ENCODE peak calls at places on chromosomes 5 and 9, in nine cellular contexts. One of them, this sample, is unnamed.

GRCh38 chr9:27457445-27457844 is 66.6 kb upstream of the IFNK start:
- DNase-seq in neural progenitor cell: no peak
- DNase-seq in prostate gland: no peak
- DNase-seq in colonic mucosa: peak; percentile 85
- DNase-seq in A673: no peak
- DNase-seq in naive thymus-derived CD4-positive, alpha-beta T cell: no peak
- DNase-seq in HCT116: no peak
- DNase-seq in hepatocyte: peak; percentile 73
- DNase-seq in adrenal gland: peak; percentile 62
- DNase-seq in this sample: no peak

GRCh38 chr9:38227061-38227540 is 158.1 kb upstream of the SHB start:
- DNase-seq in HCT116: no peak
- DNase-seq in neural progenitor cell: peak; percentile 58
- DNase-seq in colonic mucosa: peak; percentile 20
- DNase-seq in hepatocyte: peak; percentile 90
- DNase-seq in adrenal gland: peak; percentile 54
- DNase-seq in naive thymus-derived CD4-positive, alpha-beta T cell: peak; percentile 71
- DNase-seq in prostate gland: peak; percentile 28
- DNase-seq in A673: peak; percentile 51
- DNase-seq in this sample: no peak

GRCh38 chr9:13427587-13427986 is 148.1 kb upstream of the MPDZ start:
- DNase-seq in hepatocyte: peak; percentile 70
- DNase-seq in colonic mucosa: peak; percentile 19
- DNase-seq in naive thymus-derived CD4-positive, alpha-beta T cell: no peak
- DNase-seq in neural progenitor cell: peak; percentile 60
- DNase-seq in adrenal gland: no peak
- DNase-seq in A673: peak; percentile 60
- DNase-seq in HCT116: no peak
- DNase-seq in prostate gland: peak; percentile 45
- DNase-seq in this sample: no peak

GRCh38 chr5:116572375-116573278 is 2.0 kb downstream of the SEMA6A start:
- DNase-seq in HCT116: no peak
- DNase-seq in naive thymus-derived CD4-positive, alpha-beta T cell: no peak
- DNase-seq in hepatocyte: peak; percentile 59
- DNase-seq in adrenal gland: peak; percentile 77
- DNase-seq in A673: no peak
- DNase-seq in prostate gland: peak; percentile 35
- DNase-seq in colonic mucosa: peak; percentile 63
- DNase-seq in neural progenitor cell: peak; percentile 81
- DNase-seq in this sample: no peak

GRCh38 chr5:73297430-73297829 is 124.4 kb downstream of the TMEM174 start:
- DNase-seq in prostate gland: no peak
- DNase-seq in adrenal gland: no peak
- DNase-seq in hepatocyte: no peak
- DNase-seq in colonic mucosa: no peak
- DNase-seq in HCT116: no peak
- DNase-seq in naive thymus-derived CD4-positive, alpha-beta T cell: no peak
- DNase-seq in A673: no peak
- DNase-seq in neural progenitor cell: no peak
- DNase-seq in this sample: no peak

GRCh38 chr5:75651575-75651974 is 40.3 kb downstream of the ANKDD1B start:
- DNase-seq in HCT116: no peak
- DNase-seq in prostate gland: no peak
- DNase-seq in adrenal gland: no peak
- DNase-seq in hepatocyte: no peak
- DNase-seq in colonic mucosa: no peak
- DNase-seq in A673: no peak
- DNase-seq in neural progenitor cell: no peak
- DNase-seq in naive thymus-derived CD4-positive, alpha-beta T cell: no peak
- DNase-seq in this sample: no peak

GRCh38 chr9:35797311-35798109 is 6.1 kb downstream of the NPR2 start:
- DNase-seq in naive thymus-derived CD4-positive, alpha-beta T cell: no peak
- DNase-seq in prostate gland: no peak
- DNase-seq in neural progenitor cell: no peak
- DNase-seq in colonic mucosa: no peak
- DNase-seq in adrenal gland: peak; percentile 44
- DNase-seq in A673: no peak
- DNase-seq in hepatocyte: no peak
- DNase-seq in HCT116: no peak
- DNase-seq in this sample: no peak

GRCh38 chr9:136759436-136760325 is 1.6 kb upstream of the LCN8 start:
- DNase-seq in colonic mucosa: no peak
- DNase-seq in hepatocyte: no peak
- DNase-seq in A673: no peak
- DNase-seq in prostate gland: no peak
- DNase-seq in naive thymus-derived CD4-positive, alpha-beta T cell: no peak
- DNase-seq in neural progenitor cell: no peak
- DNase-seq in HCT116: no peak
- DNase-seq in adrenal gland: no peak
- DNase-seq in this sample: no peak

GRCh38 chr5:109561447-109561846 is 128.3 kb upstream of the MAN2A1 start:
- DNase-seq in colonic mucosa: no peak
- DNase-seq in adrenal gland: no peak
- DNase-seq in neural progenitor cell: no peak
- DNase-seq in naive thymus-derived CD4-positive, alpha-beta T cell: no peak
- DNase-seq in A673: no peak
- DNase-seq in prostate gland: no peak
- DNase-seq in hepatocyte: no peak
- DNase-seq in HCT116: no peak
- DNase-seq in this sample: no peak

GRCh38 chr5:25301836-25302235 is 657.1 kb upstream of the CDH10 start:
- DNase-seq in colonic mucosa: no peak
- DNase-seq in hepatocyte: no peak
- DNase-seq in HCT116: no peak
- DNase-seq in A673: no peak
- DNase-seq in neural progenitor cell: no peak
- DNase-seq in naive thymus-derived CD4-positive, alpha-beta T cell: no peak
- DNase-seq in adrenal gland: no peak
- DNase-seq in prostate gland: no peak
- DNase-seq in this sample: no peak

GRCh38 chr5:40688127-40688756 is 8.5 kb downstream of the PTGER4 start:
- DNase-seq in naive thymus-derived CD4-positive, alpha-beta T cell: peak; percentile 83
- DNase-seq in prostate gland: peak; percentile 82
- DNase-seq in colonic mucosa: peak; percentile 91
- DNase-seq in adrenal gland: peak; percentile 96
- DNase-seq in HCT116: peak; percentile 85
- DNase-seq in A673: peak; percentile 88
- DNase-seq in hepatocyte: peak; percentile 88
- DNase-seq in neural progenitor cell: peak; percentile 89
- DNase-seq in this sample: peak; percentile 90

GRCh38 chr5:172895549-172895948 is 61.5 kb downstream of the ERGIC1 start:
- DNase-seq in prostate gland: no peak
- DNase-seq in colonic mucosa: no peak
- DNase-seq in A673: no peak
- DNase-seq in hepatocyte: no peak
- DNase-seq in adrenal gland: no peak
- DNase-seq in naive thymus-derived CD4-positive, alpha-beta T cell: no peak
- DNase-seq in neural progenitor cell: no peak
- DNase-seq in HCT116: no peak
- DNase-seq in this sample: no peak

GRCh38 chr9:128007566-128008138 is 26.9 kb upstream of the EEIG1 start:
- DNase-seq in neural progenitor cell: no peak
- DNase-seq in naive thymus-derived CD4-positive, alpha-beta T cell: peak; percentile 96
- DNase-seq in colonic mucosa: peak; percentile 67
- DNase-seq in A673: peak; percentile 23
- DNase-seq in hepatocyte: peak; percentile 48
- DNase-seq in adrenal gland: peak; percentile 85
- DNase-seq in HCT116: peak; percentile 63
- DNase-seq in prostate gland: peak; percentile 21
- DNase-seq in this sample: peak; percentile 71

GRCh38 chr9:13110766-13111400 is 168.6 kb downstream of the MPDZ start:
- DNase-seq in adrenal gland: peak; percentile 61
- DNase-seq in colonic mucosa: no peak
- DNase-seq in neural progenitor cell: no peak
- DNase-seq in A673: no peak
- DNase-seq in HCT116: no peak
- DNase-seq in naive thymus-derived CD4-positive, alpha-beta T cell: no peak
- DNase-seq in prostate gland: peak; percentile 35
- DNase-seq in hepatocyte: no peak
- DNase-seq in this sample: no peak

GRCh38 chr9:110916361-110916760 is 121.9 kb downstream of the LPAR1 start:
- DNase-seq in adrenal gland: no peak
- DNase-seq in HCT116: no peak
- DNase-seq in colonic mucosa: no peak
- DNase-seq in hepatocyte: no peak
- DNase-seq in neural progenitor cell: no peak
- DNase-seq in naive thymus-derived CD4-positive, alpha-beta T cell: no peak
- DNase-seq in A673: no peak
- DNase-seq in prostate gland: no peak
- DNase-seq in this sample: no peak

GRCh38 chr9:110921705-110922104 is 116.6 kb downstream of the LPAR1 start:
- DNase-seq in colonic mucosa: no peak
- DNase-seq in hepatocyte: no peak
- DNase-seq in HCT116: no peak
- DNase-seq in naive thymus-derived CD4-positive, alpha-beta T cell: no peak
- DNase-seq in A673: no peak
- DNase-seq in prostate gland: no peak
- DNase-seq in neural progenitor cell: no peak
- DNase-seq in adrenal gland: no peak
- DNase-seq in this sample: no peak

GRCh38 chr9:110919055-110919445 is 119.2 kb downstream of the LPAR1 start:
- DNase-seq in colonic mucosa: no peak
- DNase-seq in neural progenitor cell: no peak
- DNase-seq in hepatocyte: no peak
- DNase-seq in adrenal gland: no peak
- DNase-seq in prostate gland: no peak
- DNase-seq in naive thymus-derived CD4-positive, alpha-beta T cell: no peak
- DNase-seq in HCT116: no peak
- DNase-seq in A673: no peak
- DNase-seq in this sample: no peak

GRCh38 chr9:110919609-110920008 is 118.7 kb downstream of the LPAR1 start:
- DNase-seq in adrenal gland: no peak
- DNase-seq in A673: peak; percentile 60
- DNase-seq in naive thymus-derived CD4-positive, alpha-beta T cell: no peak
- DNase-seq in colonic mucosa: no peak
- DNase-seq in hepatocyte: peak; percentile 57
- DNase-seq in HCT116: no peak
- DNase-seq in neural progenitor cell: no peak
- DNase-seq in prostate gland: no peak
- DNase-seq in this sample: no peak

DNA sequence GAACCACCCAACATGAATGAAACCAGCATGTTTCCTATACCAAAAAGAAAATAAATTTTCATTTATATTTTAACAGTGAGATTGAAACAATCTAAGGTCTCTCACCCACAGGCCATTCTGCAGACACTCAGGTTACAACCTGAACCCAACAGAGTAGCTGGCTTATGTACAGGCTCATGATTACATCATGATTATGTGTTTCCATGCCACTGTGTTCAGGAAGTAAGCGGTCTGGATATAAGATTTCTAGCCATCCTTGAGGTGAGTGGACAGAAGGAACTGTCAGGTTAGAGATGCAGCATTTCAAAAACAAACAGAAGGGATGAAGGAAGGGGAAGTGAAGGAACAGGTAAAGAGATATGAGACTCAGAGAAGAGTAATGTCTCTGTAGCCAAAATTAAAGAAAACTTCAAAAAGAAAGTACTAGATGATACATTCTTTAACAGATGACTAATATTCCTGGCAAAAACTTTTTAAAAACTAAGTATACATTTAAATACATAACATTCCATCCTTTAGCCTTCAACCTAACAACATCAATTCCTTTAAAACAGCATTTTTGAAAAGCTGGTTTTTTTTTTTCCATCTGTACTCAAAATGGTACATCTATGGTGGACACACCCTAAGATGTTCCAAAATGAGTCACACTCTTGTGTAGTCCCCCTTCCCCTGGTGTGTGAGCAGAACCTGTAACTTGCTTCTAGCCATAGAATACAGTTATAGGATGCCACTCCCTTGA is 119.8 kb downstream of the LPAR1 start:
- DNase-seq in HCT116: no peak
- DNase-seq in hepatocyte: no peak
- DNase-seq in naive thymus-derived CD4-positive, alpha-beta T cell: no peak
- DNase-seq in prostate gland: no peak
- DNase-seq in adrenal gland: no peak
- DNase-seq in A673: no peak
- DNase-seq in neural progenitor cell: no peak
- DNase-seq in colonic mucosa: no peak
- DNase-seq in this sample: no peak
- H3K4me3 ChIP-seq in HCT116: no peak overlapping the region
- H3K4me3 ChIP-seq in hepatocyte: no peak overlapping the region
- H3K4me3 ChIP-seq in naive thymus-derived CD4-positive, alpha-beta T cell: no peak overlapping the region
- H3K4me3 ChIP-seq in prostate gland: no peak overlapping the region
- H3K4me3 ChIP-seq in adrenal gland: no peak overlapping the region
- H3K4me3 ChIP-seq in A673: no peak overlapping the region
- H3K4me3 ChIP-seq in neural progenitor cell: no peak overlapping the region
- H3K4me3 ChIP-seq in colonic mucosa: no peak overlapping the region
- H3K4me3 ChIP-seq in this sample: no peak overlapping the region

GRCh38 chr5:36200513-36200912 is 41.2 kb downstream of the NADK2 start:
- DNase-seq in colonic mucosa: no peak
- DNase-seq in adrenal gland: no peak
- DNase-seq in neural progenitor cell: no peak
- DNase-seq in A673: no peak
- DNase-seq in naive thymus-derived CD4-positive, alpha-beta T cell: no peak
- DNase-seq in HCT116: no peak
- DNase-seq in hepatocyte: no peak
- DNase-seq in prostate gland: no peak
- DNase-seq in this sample: no peak
- H3K4me3 ChIP-seq in colonic mucosa: no peak overlapping the region
- H3K4me3 ChIP-seq in adrenal gland: no peak overlapping the region
- H3K4me3 ChIP-seq in neural progenitor cell: no peak overlapping the region
- H3K4me3 ChIP-seq in A673: no peak overlapping the region
- H3K4me3 ChIP-seq in naive thymus-derived CD4-positive, alpha-beta T cell: no peak overlapping the region
- H3K4me3 ChIP-seq in HCT116: no peak overlapping the region
- H3K4me3 ChIP-seq in hepatocyte: no peak overlapping the region
- H3K4me3 ChIP-seq in prostate gland: no peak overlapping the region
- H3K4me3 ChIP-seq in this sample: no peak overlapping the region

GRCh38 chr9:100540327-100540726 is 37.6 kb upstream of the CAVIN4 start:
- DNase-seq in colonic mucosa: no peak
- DNase-seq in neural progenitor cell: no peak
- DNase-seq in adrenal gland: no peak
- DNase-seq in naive thymus-derived CD4-positive, alpha-beta T cell: no peak
- DNase-seq in HCT116: no peak
- DNase-seq in prostate gland: no peak
- DNase-seq in hepatocyte: no peak
- DNase-seq in A673: no peak
- DNase-seq in this sample: no peak
- H3K4me3 ChIP-seq in colonic mucosa: no peak overlapping the region
- H3K4me3 ChIP-seq in neural progenitor cell: no peak overlapping the region
- H3K4me3 ChIP-seq in adrenal gland: no peak overlapping the region
- H3K4me3 ChIP-seq in naive thymus-derived CD4-positive, alpha-beta T cell: no peak overlapping the region
- H3K4me3 ChIP-seq in HCT116: no peak overlapping the region
- H3K4me3 ChIP-seq in prostate gland: no peak overlapping the region
- H3K4me3 ChIP-seq in hepatocyte: no peak overlapping the region
- H3K4me3 ChIP-seq in A673: no peak overlapping the region
- H3K4me3 ChIP-seq in this sample: no peak overlapping the region

DNA sequence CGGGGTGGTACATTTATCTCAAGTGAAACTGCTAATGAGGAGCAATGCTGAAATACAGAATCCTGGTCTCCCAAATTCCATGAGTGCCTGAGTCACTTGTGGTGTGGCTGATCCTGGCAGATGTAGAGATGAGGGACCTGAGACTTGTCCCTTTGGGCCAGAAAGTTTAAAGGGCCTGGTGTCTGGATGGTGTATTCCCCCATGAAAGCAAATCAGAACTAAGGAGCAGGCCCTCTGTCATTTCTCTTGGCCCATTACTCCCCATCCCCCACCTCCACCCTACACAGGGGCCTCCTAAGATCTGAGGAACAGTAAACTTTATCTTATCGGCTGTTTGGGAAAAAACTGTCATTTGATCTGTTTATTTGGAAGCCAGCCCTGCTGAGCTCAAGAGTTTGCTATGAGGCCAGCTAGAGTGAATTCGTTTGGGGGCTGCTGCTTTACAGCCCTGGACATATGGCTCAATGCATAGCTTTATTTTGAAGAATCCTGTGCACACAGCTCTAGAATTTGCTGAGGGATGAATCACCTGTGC is 140.3 kb downstream of the LHFPL2 start:
- DNase-seq in HCT116: no peak
- DNase-seq in neural progenitor cell: no peak
- DNase-seq in A673: no peak
- DNase-seq in prostate gland: no peak
- DNase-seq in naive thymus-derived CD4-positive, alpha-beta T cell: no peak
- DNase-seq in hepatocyte: peak; percentile 49
- DNase-seq in adrenal gland: no peak
- DNase-seq in colonic mucosa: no peak
- DNase-seq in this sample: no peak
- H3K4me3 ChIP-seq in HCT116: no peak overlapping the region
- H3K4me3 ChIP-seq in neural progenitor cell: no peak overlapping the region
- H3K4me3 ChIP-seq in A673: no peak overlapping the region
- H3K4me3 ChIP-seq in prostate gland: no peak overlapping the region
- H3K4me3 ChIP-seq in naive thymus-derived CD4-positive, alpha-beta T cell: no peak overlapping the region
- H3K4me3 ChIP-seq in hepatocyte: no peak overlapping the region
- H3K4me3 ChIP-seq in adrenal gland: no peak overlapping the region
- H3K4me3 ChIP-seq in colonic mucosa: no peak overlapping the region
- H3K4me3 ChIP-seq in this sample: peak overlapping the region; percentile 38